ENCODE peak calls at places on chromosomes 3 and 15, in nine cellular contexts. V, B, M, S, Y, J, Q, Z and L are unnamed samples.

GRCh38 chr15:71440479-71441071 is 325.3 kb downstream of the THSD4 start:
- DNase-seq in V (no peak), B (no peak), M (peak), S (peak), Y (peak), J (no peak), Q (no peak), Z (peak), L (no peak)

GRCh38 chr3:193168911-193169310 is 72.1 kb upstream of the PLAAT1 start:
- DNase-seq in V (no peak), B (no peak), M (no peak), S (no peak), Y (no peak), J (no peak), Q (no peak), Z (no peak), L (no peak)

GRCh38 chr3:100257601-100258000 is 3.2 kb upstream of the TBC1D23 start:
- DNase-seq in V (no peak), B (no peak), M (no peak), S (no peak), Y (peak), J (no peak), Q (no peak), Z (no peak), L (no peak)

GRCh38 chr3:110583373-110583935 is 488.2 kb upstream of the NECTIN3 start:
- DNase-seq in V (no peak), B (no peak), M (no peak), S (no peak), Y (no peak), J (no peak), Q (no peak), Z (no peak), L (no peak)

GRCh38 chr15:66184936-66185790 is 68.4 kb downstream of the MEGF11 start:
- DNase-seq in V (no peak), B (no peak), M (no peak), S (no peak), Y (peak), J (no peak), Q (no peak), Z (peak), L (no peak)

GRCh38 chr3:70927239-70927638 is 614.8 kb upstream of the MDFIC2 start:
- DNase-seq in V (no peak), B (no peak), M (no peak), S (no peak), Y (no peak), J (no peak), Q (no peak), Z (no peak), L (no peak)

GRCh38 chr3:66938338-66938963 is 59.7 kb upstream of the KBTBD8 start:
- DNase-seq in V (peak), B (no peak), M (peak), S (peak), Y (peak), J (no peak), Q (no peak), Z (peak), L (peak)

GRCh38 chr3:4904801-4905695 is 74.2 kb upstream of the BHLHE40 start:
- DNase-seq in V (no peak), B (no peak), M (no peak), S (no peak), Y (peak), J (no peak), Q (no peak), Z (peak), L (no peak)

GRCh38 chr3:165754219-165755007 is 82.8 kb downstream of the BCHE start:
- DNase-seq in V (no peak), B (no peak), M (no peak), S (no peak), Y (no peak), J (no peak), Q (no peak), Z (no peak), L (no peak)

GRCh38 chr3:161423911-161424522 is 52.7 kb upstream of the SPTSSB start:
- DNase-seq in V (peak), B (no peak), M (peak), S (peak), Y (peak), J (no peak), Q (no peak), Z (peak), L (no peak)